ENCODE peak calls at places on chromosomes 1 and 21, in six cellular contexts. V is K562, C is H1, W is HCT116, Q is GM12878, B is HepG2. Y is an unnamed sample.
A peak's percentile ranks its signal among the peaks of the same experiment; 100 is the strongest.

GRCh38 chr1:22286491-22286890 is 143.6 kb upstream of the WNT4 start:
- DNase-seq in W (no peak), B (no peak), Q (no peak), V (peak; percentile 34), C (no peak), Y (no peak)

GRCh38 chr1:51330331-51331201 is at the start of gene TTC39A:
- DNase-seq in Q (no peak), C (no peak), V (no peak), W (no peak), B (no peak), Y (no peak)

GRCh38 chr1:27418326-27418761 is 25.9 kb downstream of the GPR3 start:
- DNase-seq in C (no peak), Q (no peak), W (no peak), B (no peak), V (peak; percentile 50), Y (no peak)

GRCh38 chr1:235923466-235924008 is 56.8 kb upstream of the LYST start:
- DNase-seq in B (no peak), Q (no peak), C (no peak), W (no peak), V (no peak), Y (no peak)

GRCh38 chr21:46265736-46266525 is 19.5 kb downstream of the MCM3AP start:
- DNase-seq in Q (no peak), C (no peak), W (no peak), B (no peak), V (no peak), Y (no peak)

GRCh38 chr21:45152265-45152746 is 77.9 kb downstream of the ADARB1 start:
- DNase-seq in Q (no peak), W (no peak), B (no peak), C (peak; percentile 25), V (peak; percentile 92), Y (peak; percentile 46)

GRCh38 chr21:38788275-38788911 is 17.3 kb upstream of the ETS2 start:
- DNase-seq in W (no peak), C (no peak), B (peak; percentile 62), V (no peak), Q (no peak), Y (no peak)

GRCh38 chr1:28737245-28738137 is 751 bp downstream of the YTHDF2 start:
- DNase-seq in V (peak; percentile 80), W (peak; percentile 27), B (peak; percentile 44), C (peak; percentile 23), Q (no peak), Y (peak; percentile 70)

GRCh38 chr21:42527127-42527488 is 13.5 kb downstream of the SLC37A1 start:
- DNase-seq in W (no peak), C (no peak), V (no peak), B (no peak), Q (no peak), Y (no peak)

GRCh38 chr1:47161298-47162040 is 24.2 kb downstream of the CYP4A22 start:
- DNase-seq in V (no peak), W (no peak), C (no peak), Q (no peak), B (no peak), Y (no peak)

GRCh38 chr1:27382950-27383627 is at the start of gene CD164L2:
- DNase-seq in V (peak; percentile 85), W (no peak), B (no peak), C (no peak), Q (no peak), Y (peak; percentile 93)

GRCh38 chr21:46622226-46622625 is 13.2 kb upstream of the PRMT2 start:
- DNase-seq in W (no peak), Q (no peak), C (no peak), B (peak; percentile 94), V (no peak), Y (no peak)

GRCh38 chr1:60920561-60920960 is 161.8 kb upstream of the NFIA start:
- DNase-seq in B (no peak), C (no peak), Q (no peak), V (no peak), W (no peak), Y (no peak)

GRCh38 chr1:106880226-106880625 is 176.2 kb upstream of the PRMT6 start:
- DNase-seq in C (no peak), Q (no peak), V (no peak), W (no peak), B (no peak), Y (no peak)

GRCh38 chr21:44366586-44367211 is 13.3 kb downstream of the TRPM2 start:
- DNase-seq in Q (no peak), B (no peak), V (no peak), W (no peak), C (no peak), Y (no peak)

GRCh38 chr1:145773423-145773822 is 50.5 kb downstream of the RNF115 start:
- DNase-seq in B (no peak), W (no peak), Q (no peak), V (no peak), C (no peak), Y (no peak)

GRCh38 chr1:903721-904270 is 19.9 kb upstream of the SAMD11 start:
- DNase-seq in B (no peak), Q (no peak), W (no peak), C (no peak), V (no peak), Y (no peak)

GRCh38 chr1:203871114-203871875 is 9.9 kb downstream of the SNRPE start:
- DNase-seq in W (peak; percentile 62), B (peak; percentile 62), C (peak; percentile 19), V (peak; percentile 56), Q (no peak), Y (peak; percentile 24)

GRCh38 chr1:228046421-228047182 is 35.9 kb upstream of the ARF1 start:
- DNase-seq in V (no peak), B (no peak), Q (no peak), W (no peak), C (no peak), Y (no peak)

GRCh38 chr1:14113841-14114567 is 414.0 kb downstream of the PRDM2 start:
- DNase-seq in W (no peak), V (peak; percentile 62), C (peak; percentile 59), Q (no peak), B (no peak), Y (peak; percentile 80)

GRCh38 chr1:211579434-211580302 is 707 bp upstream of the SLC30A1 start:
- DNase-seq in Q (no peak), C (peak; percentile 21), W (no peak), V (peak; percentile 94), B (peak; percentile 87), Y (no peak)

GRCh38 chr1:155504207-155504606 is 58.4 kb downstream of the ASH1L start:
- DNase-seq in B (peak; percentile 32), Q (no peak), C (no peak), W (peak; percentile 24), V (peak; percentile 19), Y (no peak)

DNA sequence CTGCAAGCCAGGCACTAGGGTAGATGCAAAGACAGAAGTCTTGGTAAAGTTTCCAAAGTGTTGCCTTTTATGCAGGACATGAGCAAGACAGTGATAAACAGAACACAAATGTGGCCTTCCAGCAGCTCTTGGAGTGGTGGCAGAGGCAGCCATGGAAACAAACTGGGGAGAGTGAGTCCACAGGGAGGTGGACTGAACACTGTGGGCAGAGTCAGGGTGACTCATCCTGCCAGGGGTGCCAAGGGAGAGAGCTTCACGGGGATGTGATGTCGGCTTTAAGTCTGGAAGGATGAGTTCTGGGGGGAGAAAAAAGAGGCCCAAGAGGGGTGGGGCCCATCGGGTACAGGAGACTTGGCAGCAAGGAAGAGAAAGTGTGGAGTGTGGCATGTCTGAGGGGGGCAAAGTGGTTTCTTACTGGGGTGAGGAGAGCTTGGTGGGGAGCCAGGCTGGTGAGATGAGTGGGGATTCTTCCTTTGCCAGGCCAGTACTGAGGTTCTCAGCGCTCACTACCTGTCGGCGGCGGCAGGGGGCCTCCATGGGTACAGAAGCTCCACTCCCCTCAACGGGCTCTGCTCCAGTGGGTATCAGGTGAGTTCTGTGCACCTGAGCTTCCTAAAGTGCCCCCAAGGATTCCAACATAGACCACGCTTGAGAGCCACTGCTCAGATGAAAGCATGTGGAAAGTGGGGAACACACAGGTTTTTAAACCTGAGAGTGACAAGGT is 41.8 kb downstream of the KIAA0040 start:
- DNase-seq in B (no peak), V (no peak), C (no peak), W (no peak), Q (no peak), Y (peak; percentile 24)
- TF ChIP-seq ATF3 in B (no peak), V (no peak), C (no peak), W (no peak), Q (no peak), Y (no peak)

GRCh38 chr1:8349961-8350360 is 32.0 kb downstream of the SLC45A1 start:
- DNase-seq in Q (no peak), C (no peak), W (no peak), V (no peak), B (no peak), Y (no peak)
- TF ChIP-seq ATF3 in Q (no peak), C (no peak), W (no peak), V (no peak), B (no peak), Y (no peak)

GRCh38 chr1:92940541-92940940 is 20.7 kb downstream of the DIPK1A start:
- DNase-seq in W (no peak), B (no peak), V (no peak), C (no peak), Q (no peak), Y (no peak)
- TF ChIP-seq ATF3 in W (no peak), B (no peak), V (no peak), C (no peak), Q (no peak), Y (no peak)

GRCh38 chr1:214854126-214854875 is 228.2 kb upstream of the KCNK2 start:
- DNase-seq in C (no peak), W (no peak), B (no peak), Q (no peak), V (no peak), Y (no peak)
- TF ChIP-seq ATF3 in C (no peak), W (no peak), B (no peak), Q (no peak), V (no peak), Y (no peak)